ENCODE peak calls at places on chromosome 15, in ten cellular contexts. C is effector memory CD4-positive, alpha-beta T cell; U is transverse colon; B is CD8-positive, alpha-beta memory T cell; H is AG08395; F is astrocyte; G is GM13977; E is endothelial cell; M is stimulated activated CD8-positive, alpha-beta memory T cell treated with anti-CD3 and anti-CD28 coated beads, Interleukin-2, amount 100 ng/mL, for 48 hours; A is EL. D is an unnamed sample.
A peak's percentile ranks its signal among the peaks of the same experiment; 100 is the strongest.

GRCh38 chr15:90000175-90000923 is 775 bp upstream of the ZNF710 start:
- DNase-seq in C (no peak), U (peak; percentile 65), B (no peak), H (peak; percentile 24), F (no peak), G (peak; percentile 65), E (peak; percentile 60), M (no peak), A (peak; percentile 37), D (peak; percentile 56)

GRCh38 chr15:73784299-73784698 is 31.1 kb upstream of the INSYN1 start:
- DNase-seq in C (no peak), U (no peak), B (no peak), H (no peak), F (no peak), G (no peak), E (no peak), M (no peak), A (no peak), D (no peak)

GRCh38 chr15:49415171-49415570 is 7.9 kb upstream of the FGF7 start:
- DNase-seq in C (no peak), U (no peak), B (no peak), H (no peak), F (no peak), G (no peak), E (no peak), M (no peak), A (no peak), D (no peak)

GRCh38 chr15:85793641-85794597 is 806 bp downstream of the KLHL25 start:
- DNase-seq in C (no peak), U (peak; percentile 53), B (peak; percentile 56), H (peak; percentile 39), F (no peak), G (no peak), E (peak; percentile 50), M (peak; percentile 13), A (peak; percentile 34), D (no peak)

GRCh38 chr15:52877255-52877654 is 87.1 kb upstream of the ONECUT1 start:
- DNase-seq in C (no peak), U (no peak), B (no peak), H (no peak), F (no peak), G (no peak), E (no peak), M (no peak), A (no peak), D (no peak)

GRCh38 chr15:51736069-51736468 is 1.4 kb downstream of the LYSMD2 start:
- DNase-seq in C (no peak), U (no peak), B (no peak), H (no peak), F (no peak), G (peak; percentile 44), E (no peak), M (no peak), A (peak; percentile 17), D (no peak)

GRCh38 chr15:60340207-60340921 is 57.4 kb downstream of the ANXA2 start:
- DNase-seq in C (no peak), U (no peak), B (no peak), H (no peak), F (no peak), G (no peak), E (no peak), M (no peak), A (peak; percentile 65), D (no peak)

GRCh38 chr15:75178171-75178937 is 23.3 kb upstream of the C15orf39 start:
- DNase-seq in C (no peak), U (peak; percentile 72), B (no peak), H (no peak), F (no peak), G (peak; percentile 76), E (peak; percentile 35), M (no peak), A (no peak), D (peak; percentile 76)

GRCh38 chr15:25088261-25088790 is 133.5 kb downstream of the SNRPN start:
- DNase-seq in C (no peak), U (no peak), B (no peak), H (no peak), F (no peak), G (no peak), E (no peak), M (no peak), A (no peak), D (no peak)

GRCh38 chr15:68821190-68821897 is 649 bp upstream of the ANP32A start:
- DNase-seq in C (no peak), U (no peak), B (no peak), H (no peak), F (no peak), G (peak; percentile 36), E (no peak), M (no peak), A (peak; percentile 16), D (no peak)

GRCh38 chr15:74500401-74500800 is 39.4 kb upstream of the UBL7 start:
- DNase-seq in C (no peak), U (no peak), B (no peak), H (no peak), F (no peak), G (no peak), E (no peak), M (no peak), A (no peak), D (no peak)

GRCh38 chr15:69074843-69075224 is 60.3 kb downstream of the NOX5 start:
- DNase-seq in C (no peak), U (peak; percentile 20), B (no peak), H (no peak), F (no peak), G (no peak), E (peak; percentile 28), M (no peak), A (no peak), D (peak; percentile 80)

GRCh38 chr15:63461230-63461629 is 43.2 kb upstream of the USP3 start:
- DNase-seq in C (no peak), U (no peak), B (no peak), H (no peak), F (no peak), G (no peak), E (peak; percentile 42), M (no peak), A (no peak), D (no peak)

GRCh38 chr15:63830113-63830512 is 3.6 kb downstream of the HERC1 start:
- DNase-seq in C (no peak), U (no peak), B (no peak), H (no peak), F (no peak), G (no peak), E (no peak), M (no peak), A (no peak), D (no peak)

GRCh38 chr15:39362832-39363561 is 217.9 kb upstream of the THBS1 start:
- DNase-seq in C (no peak), U (no peak), B (no peak), H (peak; percentile 54), F (peak; percentile 99), G (no peak), E (no peak), M (no peak), A (peak; percentile 97), D (no peak)

GRCh38 chr15:85542895-85543331 is 162.5 kb downstream of the AKAP13 start:
- DNase-seq in C (no peak), U (no peak), B (no peak), H (no peak), F (no peak), G (peak; percentile 24), E (no peak), M (no peak), A (peak; percentile 11), D (peak; percentile 48)

GRCh38 chr15:39788108-39788507 is 5.5 kb upstream of the FSIP1 start:
- DNase-seq in C (no peak), U (no peak), B (no peak), H (peak; percentile 31), F (peak; percentile 43), G (peak; percentile 54), E (no peak), M (no peak), A (peak; percentile 46), D (no peak)

GRCh38 chr15:68726246-68726645 is 94.4 kb downstream of the ANP32A start:
- DNase-seq in C (no peak), U (no peak), B (no peak), H (no peak), F (no peak), G (no peak), E (no peak), M (no peak), A (no peak), D (no peak)

GRCh38 chr15:78059110-78059839 is 18.2 kb downstream of the TBC1D2B start:
- DNase-seq in C (no peak), U (no peak), B (peak; percentile 30), H (no peak), F (peak; percentile 37), G (no peak), E (no peak), M (no peak), A (peak; percentile 42), D (no peak)

GRCh38 chr15:47746516-47746915 is 29.2 kb downstream of the SEMA6D start:
- DNase-seq in C (no peak), U (no peak), B (no peak), H (no peak), F (no peak), G (no peak), E (no peak), M (no peak), A (no peak), D (no peak)

GRCh38 chr15:80940851-80941250 is 48.8 kb downstream of the MESD start:
- DNase-seq in C (no peak), U (no peak), B (no peak), H (no peak), F (no peak), G (no peak), E (no peak), M (no peak), A (no peak), D (no peak)

GRCh38 chr15:22863356-22863755 is 24.9 kb downstream of the NIPA2 start:
- DNase-seq in C (no peak), U (no peak), B (no peak), H (no peak), F (no peak), G (no peak), E (no peak), M (no peak), A (no peak), D (no peak)

GRCh38 chr15:78065284-78065872 is 12.1 kb downstream of the TBC1D2B start:
- DNase-seq in C (no peak), U (peak; percentile 66), B (no peak), H (peak; percentile 96), F (peak; percentile 99), G (no peak), E (no peak), M (no peak), A (peak; percentile 99), D (no peak)

GRCh38 chr15:35252351-35252865 is 167.3 kb upstream of the NANOGP8 start:
- DNase-seq in C (no peak), U (no peak), B (no peak), H (no peak), F (no peak), G (no peak), E (no peak), M (no peak), A (no peak), D (no peak)

GRCh38 chr15:49036650-49037545 is 9.3 kb downstream of the SECISBP2L start:
- DNase-seq in C (no peak), U (no peak), B (no peak), H (peak; percentile 10), F (peak; percentile 51), G (no peak), E (no peak), M (no peak), A (peak; percentile 90), D (no peak)

GRCh38 chr15:36644156-36644896 is 64.9 kb downstream of the CDIN1 start:
- DNase-seq in C (no peak), U (no peak), B (no peak), H (no peak), F (peak; percentile 16), G (no peak), E (no peak), M (no peak), A (no peak), D (no peak)

GRCh38 chr15:80031841-80032240 is 27.6 kb upstream of the ZFAND6 start:
- DNase-seq in C (no peak), U (peak; percentile 25), B (no peak), H (peak; percentile 12), F (no peak), G (no peak), E (no peak), M (no peak), A (no peak), D (no peak)

GRCh38 chr15:100121285-100121684 is 220.5 kb downstream of the ADAMTS17 start:
- DNase-seq in C (no peak), U (no peak), B (no peak), H (no peak), F (no peak), G (no peak), E (no peak), M (no peak), A (no peak), D (no peak)